ENCODE peak calls at places on chromosomes 11 and 22, in four cellular contexts. R, T, Q and P are unnamed samples. For H3K36me3, the result is how much of the 10 kb centered on the place peaks cover.

GRCh38 chr11:37409124-37409523 is 811.1 kb upstream of the RAG2 start:
- DNase-seq in R (no peak), T (no peak), Q (no peak), P (no peak)

GRCh38 chr22:37498289-37498909 is 12.2 kb upstream of the MFNG start:
- DNase-seq in R (peak), T (peak), Q (no peak), P (no peak)

GRCh38 chr11:67370351-67371076 is 2.9 kb downstream of the CLCF1 start:
- DNase-seq in R (no peak), T (peak), Q (no peak), P (no peak)

GRCh38 chr11:46210133-46210636 is 67.3 kb upstream of the CREB3L1 start:
- DNase-seq in R (no peak), T (no peak), Q (no peak), P (no peak)

GRCh38 chr22:30876221-30876751 is 92.3 kb downstream of the MORC2 start:
- DNase-seq in R (no peak), T (no peak), Q (peak), P (peak)

GRCh38 chr11:71963468-71963867 is 34.6 kb downstream of the RNF121 start:
- DNase-seq in R (no peak), T (no peak), Q (no peak), P (no peak)

GRCh38 chr11:116929393-116930090 is 92.1 kb upstream of the APOA1 start:
- DNase-seq in R (no peak), T (no peak), Q (no peak), P (no peak)

GRCh38 chr11:62400760-62401159 is 18.1 kb upstream of the SCGB1A1 start:
- DNase-seq in R (peak), T (no peak), Q (peak), P (peak)

GRCh38 chr11:82038151-82038550 is 695.5 kb downstream of the FAM181B start:
- DNase-seq in R (no peak), T (no peak), Q (no peak), P (no peak)

GRCh38 chr11:66279092-66279797 is 1.3 kb downstream of the CNIH2 start:
- DNase-seq in R (no peak), T (no peak), Q (no peak), P (no peak)

GRCh38 chr11:113991170-113991569 is 16.3 kb downstream of the HTR3A start:
- DNase-seq in R (peak), T (peak), Q (no peak), P (no peak)

GRCh38 chr11:103091441-103091809 is 535 bp downstream of the DCUN1D5 start:
- DNase-seq in R (peak), T (peak), Q (no peak), P (peak)

GRCh38 chr11:75524576-75525432 is 937 bp downstream of the GDPD5 start:
- DNase-seq in R (peak), T (peak), Q (no peak), P (peak)

GRCh38 chr22:19419464-19420178 is 11.9 kb downstream of the HIRA start:
- DNase-seq in R (no peak), T (no peak), Q (no peak), P (no peak)

GRCh38 chr22:43826142-43827093 is 14.3 kb upstream of the EFCAB6 start:
- DNase-seq in R (peak), T (no peak), Q (peak), P (no peak)

GRCh38 chr11:131504199-131504949 is 134.0 kb downstream of the NTM start:
- DNase-seq in R (peak), T (peak), Q (no peak), P (no peak)

GRCh38 chr11:99522467-99523173 is 501.9 kb downstream of the CNTN5 start:
- DNase-seq in R (no peak), T (no peak), Q (no peak), P (no peak)

GRCh38 chr11:86551286-86551685 is 121.1 kb downstream of the ME3 start:
- DNase-seq in R (no peak), T (no peak), Q (no peak), P (no peak)

GRCh38 chr11:112348480-112349029 is 87.9 kb upstream of the PLET1 start:
- DNase-seq in R (no peak), T (no peak), Q (no peak), P (peak)

DNA sequence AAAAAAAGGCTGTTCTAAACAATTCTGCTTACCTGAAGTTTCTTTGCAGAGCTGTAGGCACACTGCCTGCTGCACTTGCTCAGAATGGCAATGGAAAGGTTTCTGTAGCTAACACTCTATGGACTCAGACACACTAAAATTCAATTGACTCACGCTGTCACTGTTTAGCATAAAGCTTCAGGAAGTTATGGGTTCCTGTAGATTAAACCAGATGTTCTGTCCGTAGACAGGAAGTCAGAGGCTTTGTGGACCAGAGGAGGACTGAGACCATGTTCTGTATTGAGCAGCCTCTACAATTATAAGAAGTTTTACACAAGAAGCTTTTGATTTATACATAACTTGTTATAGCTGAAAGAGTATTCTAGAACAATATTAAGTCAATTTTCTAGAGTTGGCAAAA is 70.4 kb downstream of the GLYATL1 start:
- DNase-seq in R (no peak), T (no peak), Q (no peak), P (no peak)
- H3K4me3 ChIP-seq in R (no peak), T (no peak), Q (no peak), P (no peak)

DNA sequence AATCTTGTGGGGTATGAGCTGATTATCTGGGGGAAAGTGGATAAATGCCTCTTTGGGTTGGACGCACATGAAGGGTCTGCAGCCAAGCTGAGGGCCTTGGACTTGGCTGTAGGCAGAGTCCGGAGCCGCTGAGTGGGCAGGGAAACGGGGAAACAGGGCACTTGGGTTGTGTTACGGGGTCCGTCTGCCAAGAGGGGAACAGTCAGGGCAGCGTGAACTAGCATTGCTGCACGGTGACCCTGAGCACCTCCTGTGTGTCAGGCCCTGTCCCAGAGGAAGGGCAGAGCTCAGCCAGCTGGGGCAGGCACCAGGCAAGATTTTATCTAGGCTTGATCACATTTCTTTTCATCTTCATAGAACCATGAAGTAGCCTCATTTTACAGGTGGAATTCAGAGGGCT is 11.9 kb downstream of the FAM83F start:
- DNase-seq in R (no peak), T (no peak), Q (no peak), P (no peak)
- TF ChIP-seq CTCF in R (no peak), T (no peak), Q (no peak), P (no peak)

GRCh38 chr11:10496296-10496936 is 41.4 kb downstream of the AMPD3 start:
- DNase-seq in R (no peak), T (no peak), Q (no peak), P (no peak)
- H3K36me3 ChIP-seq in R (under half), T (under half), Q (under half), P (under half)

DNA sequence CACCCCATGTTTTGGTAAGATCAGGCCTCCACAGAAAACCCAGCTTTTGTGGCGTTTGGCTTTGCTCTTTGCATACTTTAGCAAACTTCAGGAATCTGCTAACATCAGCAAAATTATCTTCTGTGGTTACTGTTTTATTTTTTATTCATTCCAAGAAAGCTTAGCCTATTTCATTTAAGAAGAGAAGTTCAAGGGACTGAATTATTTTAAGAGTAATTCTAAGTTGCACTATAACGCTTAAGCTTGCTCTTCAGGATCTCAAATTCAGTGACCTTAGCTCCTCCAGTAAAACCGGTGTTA is 1.1 kb downstream of the JHY start:
- DNase-seq in R (no peak), T (no peak), Q (no peak), P (no peak)
- H3K4me3 ChIP-seq in R (no peak), T (peak), Q (peak), P (peak)

GRCh38 chr11:64207247-64208085 is 945 bp downstream of the FERMT3 start:
- DNase-seq in R (peak), T (peak), Q (peak), P (peak)
- TF ChIP-seq CTCF in R (no peak), T (no peak), Q (no peak), P (no peak)